ENCODE peak calls at places on chromosomes 1 and 21, in five cellular contexts. N is fibroblast of lung, S is NCI-H460, Z is COR-L47, T is fibroblast of the aortic adventitia. V is an unnamed sample.

GRCh38 chr1:181516706-181517105 is 33.4 kb downstream of the CACNA1E start:
- DNase-seq in T (no peak), N (no peak), S (no peak), Z (no peak), V (no peak)

GRCh38 chr21:39317134-39318090 is 4.0 kb upstream of the BRWD1 start:
- DNase-seq in N (no peak), S (no peak), T (no peak), Z (no peak), V (no peak)

GRCh38 chr1:193013005-193013404 is 46.2 kb downstream of the UCHL5 start:
- DNase-seq in T (peak; percentile 94), N (peak; percentile 44), Z (no peak), S (no peak), V (peak; percentile 87)

GRCh38 chr1:53783056-53783455 is 44.1 kb upstream of the GLIS1 start:
- DNase-seq in S (no peak), T (no peak), Z (no peak), N (no peak), V (peak; percentile 15)

GRCh38 chr1:180539103-180539502 is 19.7 kb upstream of the OVAAL start:
- DNase-seq in T (no peak), Z (no peak), S (no peak), N (no peak), V (no peak)

GRCh38 chr21:46118305-46118870 is 20.5 kb downstream of the COL6A2 start:
- DNase-seq in S (no peak), N (no peak), T (no peak), Z (no peak), V (no peak)

GRCh38 chr1:3732747-3733602 is 19.3 kb upstream of the CCDC27 start:
- DNase-seq in N (no peak), Z (no peak), T (no peak), S (no peak), V (no peak)

GRCh38 chr1:42936309-42937078 is 22.2 kb downstream of the SLC2A1 start:
- DNase-seq in T (peak; percentile 79), N (peak; percentile 76), Z (no peak), S (peak; percentile 61), V (peak; percentile 88)

GRCh38 chr1:211329764-211330201 is 3.1 kb downstream of the TRAF5 start:
- DNase-seq in Z (no peak), S (no peak), T (no peak), N (no peak), V (no peak)

GRCh38 chr1:236670060-236670459 is 16.2 kb upstream of the ACTN2 start:
- DNase-seq in Z (no peak), N (no peak), T (no peak), S (no peak), V (no peak)

GRCh38 chr1:34156739-34157138 is 8.3 kb downstream of the CSMD2 start:
- DNase-seq in S (no peak), Z (no peak), T (no peak), N (no peak), V (no peak)

GRCh38 chr1:25033828-25034451 is 103.9 kb upstream of the RUNX3 start:
- DNase-seq in S (no peak), Z (no peak), T (no peak), N (no peak), V (no peak)

GRCh38 chr1:34590211-34590623 is 164.6 kb upstream of the GJB5 start:
- DNase-seq in Z (peak; percentile 96), T (no peak), S (no peak), N (no peak), V (no peak)

GRCh38 chr21:17451364-17451869 is 61.4 kb upstream of the CXADR start:
- DNase-seq in Z (no peak), T (peak; percentile 73), S (peak; percentile 58), N (peak; percentile 89), V (peak; percentile 34)

GRCh38 chr1:21077085-21077484 is 99.6 kb downstream of the EIF4G3 start:
- DNase-seq in S (no peak), T (peak; percentile 43), N (peak; percentile 46), Z (no peak), V (peak; percentile 65)

GRCh38 chr1:201463071-201463552 is 5.9 kb downstream of the PHLDA3 start:
- DNase-seq in S (peak; percentile 60), T (no peak), N (peak; percentile 49), Z (no peak), V (peak; percentile 38)

GRCh38 chr1:44650159-44650831 is 24.0 kb downstream of the TMEM53 start:
- DNase-seq in S (no peak), T (no peak), Z (no peak), N (no peak), V (no peak)

GRCh38 chr1:170533331-170533730 is 1.4 kb downstream of the GORAB start:
- DNase-seq in N (peak; percentile 65), Z (no peak), S (no peak), T (peak; percentile 85), V (peak; percentile 90)

GRCh38 chr1:17207966-17208418 is 3.1 kb downstream of the PADI1 start:
- DNase-seq in N (peak; percentile 35), T (peak; percentile 79), Z (peak; percentile 5), S (no peak), V (peak; percentile 68)

GRCh38 chr1:179876289-179876715 is 1.3 kb downstream of the TOR1AIP2 start:
- DNase-seq in S (peak; percentile 34), T (peak; percentile 57), N (peak; percentile 36), Z (no peak), V (peak; percentile 25)

GRCh38 chr1:119285482-119285881 is 83.1 kb upstream of the HAO2 start:
- DNase-seq in Z (no peak), T (peak; percentile 89), S (no peak), N (peak; percentile 87), V (peak; percentile 85)

GRCh38 chr1:221708076-221708571 is 33.8 kb downstream of the DUSP10 start:
- DNase-seq in N (no peak), T (no peak), S (no peak), Z (no peak), V (peak; percentile 45)

GRCh38 chr1:154418898-154419619 is 13.9 kb downstream of the IL6R start:
- DNase-seq in S (no peak), N (no peak), Z (no peak), T (no peak), V (no peak)